ENCODE peak calls at places on chromosomes 5 and 9, in four cellular contexts. S is stomach, U is psoas muscle, G is adipocyte. K is an unnamed sample.

GRCh38 chr5:134468921-134469400 is 56.5 kb upstream of the JADE2 start:
- DNase-seq in S (no peak), U (peak; percentile 8), G (no peak), K (no peak)

GRCh38 chr5:39892708-39893107 is 467.9 kb upstream of the DAB2 start:
- DNase-seq in S (no peak), U (no peak), G (peak; percentile 17), K (no peak)

GRCh38 chr5:174444791-174445190 is 279.6 kb upstream of the MSX2 start:
- DNase-seq in S (no peak), U (no peak), G (no peak), K (no peak)

GRCh38 chr5:55749387-55749786 is 11.5 kb downstream of the DDX4 start:
- DNase-seq in S (no peak), U (no peak), G (no peak), K (no peak)

GRCh38 chr5:158422653-158423505 is 563.9 kb upstream of the CLINT1 start:
- DNase-seq in S (no peak), U (no peak), G (no peak), K (no peak)

GRCh38 chr5:83562817-83563557 is 91.4 kb downstream of the VCAN start:
- DNase-seq in S (no peak), U (no peak), G (no peak), K (no peak)

GRCh38 chr9:114002271-114002985 is 75.7 kb downstream of the AMBP start:
- DNase-seq in S (peak; percentile 16), U (no peak), G (no peak), K (no peak)

GRCh38 chr9:128321343-128321742 is 904 bp downstream of the TRUB2 start:
- DNase-seq in S (no peak), U (no peak), G (no peak), K (no peak)

GRCh38 chr9:125271081-125271480 is 9.5 kb downstream of the GAPVD1 start:
- DNase-seq in S (no peak), U (no peak), G (no peak), K (no peak)

GRCh38 chr5:80124111-80124510 is 89.0 kb downstream of the THBS4 start:
- DNase-seq in S (no peak), U (no peak), G (no peak), K (no peak)

GRCh38 chr9:26723486-26723885 is 169.1 kb downstream of the CAAP1 start:
- DNase-seq in S (no peak), U (peak; percentile 51), G (peak; percentile 7), K (no peak)

K was measured in gastrocnemius medialis.